ENCODE peak calls at places on chromosomes 11 and 22, in six cellular contexts. R is H1, Y is K562, H is HCT116, C is HepG2, O is GM12878. W is an unnamed sample.

GRCh38 chr22:27799334-27800249 is 2.0 kb downstream of the MN1 start:
- DNase-seq in H (no peak), R (no peak), O (no peak), Y (no peak), C (no peak), W (no peak)

GRCh38 chr11:70666336-70666735 is 268.0 kb downstream of the CTTN start:
- DNase-seq in Y (no peak), C (no peak), O (no peak), H (no peak), R (no peak), W (no peak)

GRCh38 chr22:26884921-26885320 is 227.5 kb downstream of the MIAT start:
- DNase-seq in C (no peak), Y (no peak), H (no peak), O (no peak), R (peak), W (no peak)

GRCh38 chr11:43576834-43577521 is 103.6 kb upstream of the HSD17B12 start:
- DNase-seq in C (peak), R (peak), O (no peak), Y (peak), H (peak), W (peak)

GRCh38 chr11:10770626-10771254 is 19.7 kb downstream of the CTR9 start:
- DNase-seq in R (peak), C (peak), H (peak), Y (peak), O (no peak), W (peak)

GRCh38 chr11:10261821-10262220 is 32.2 kb downstream of the SBF2 start:
- DNase-seq in R (no peak), Y (no peak), H (no peak), C (no peak), O (no peak), W (peak)

GRCh38 chr11:77065878-77066228 is 918 bp upstream of the CAPN5 start:
- DNase-seq in Y (no peak), R (no peak), C (no peak), H (no peak), O (no peak), W (no peak)

GRCh38 chr22:44422742-44423370 is 75.2 kb downstream of the RTL6 start:
- DNase-seq in C (no peak), Y (no peak), R (no peak), H (no peak), O (no peak), W (no peak)

GRCh38 chr11:68852628-68853027 is 10.9 kb upstream of the CPT1A start:
- DNase-seq in C (no peak), H (no peak), O (no peak), Y (no peak), R (no peak), W (no peak)

GRCh38 chr11:95788921-95789505 is 569 bp downstream of the FAM76B start:
- DNase-seq in C (peak), H (no peak), O (no peak), R (no peak), Y (peak), W (peak)

GRCh38 chr11:100546714-100547113 is 140.4 kb upstream of the ARHGAP42 start:
- DNase-seq in Y (no peak), H (peak), R (no peak), O (no peak), C (no peak), W (peak)

GRCh38 chr11:64060861-64061444 is 25.2 kb downstream of the FLRT1 start:
- DNase-seq in H (no peak), Y (peak), R (peak), C (no peak), O (no peak), W (peak)

GRCh38 chr11:107669156-107669740 is 42.6 kb downstream of the SLN start:
- DNase-seq in H (no peak), R (no peak), C (no peak), Y (no peak), O (no peak), W (no peak)

GRCh38 chr22:44068422-44069191 is 44.5 kb downstream of the PARVB start:
- DNase-seq in Y (no peak), O (peak), H (no peak), C (no peak), R (no peak), W (no peak)

GRCh38 chr22:27358096-27358870 is 443.3 kb downstream of the MN1 start:
- DNase-seq in R (no peak), Y (no peak), O (no peak), H (no peak), C (no peak), W (no peak)

GRCh38 chr11:131356201-131356600 is 14.2 kb upstream of the NTM start:
- DNase-seq in Y (no peak), O (no peak), R (no peak), C (no peak), H (no peak), W (no peak)

GRCh38 chr22:27992294-27993165 is 73.5 kb upstream of the PITPNB start:
- DNase-seq in Y (no peak), C (no peak), H (no peak), O (no peak), R (no peak), W (no peak)

GRCh38 chr22:48247829-48248228 is 1485.4 kb downstream of the TBC1D22A start:
- DNase-seq in H (no peak), O (no peak), R (no peak), Y (no peak), C (no peak), W (no peak)

GRCh38 chr11:34149786-34150185 is 44.4 kb downstream of the NAT10 start:
- DNase-seq in H (no peak), Y (peak), C (no peak), O (no peak), R (peak), W (no peak)

GRCh38 chr11:32830413-32830738 is 649 bp downstream of the PRRG4 start:
- DNase-seq in C (peak), R (no peak), H (no peak), O (no peak), Y (no peak), W (no peak)

GRCh38 chr11:14454861-14455632 is 44.6 kb downstream of the COPB1 start:
- DNase-seq in H (no peak), C (peak), Y (peak), O (no peak), R (peak), W (peak)

GRCh38 chr22:44143596-44143995 is 37.1 kb upstream of the PARVG start:
- DNase-seq in Y (no peak), R (no peak), O (no peak), C (no peak), H (no peak), W (no peak)

GRCh38 chr11:111911563-111912401 is at the start of gene CRYAB:
- DNase-seq in O (no peak), H (no peak), R (no peak), C (peak), Y (peak), W (no peak)

GRCh38 chr22:27107824-27108223 is 450.4 kb downstream of the MIAT start:
- DNase-seq in Y (peak), R (no peak), C (peak), O (no peak), H (peak), W (peak)

GRCh38 chr11:126489791-126490190 is 134.3 kb downstream of the ST3GAL4 start:
- DNase-seq in O (no peak), Y (no peak), H (no peak), C (no peak), R (no peak), W (no peak)

DNA sequence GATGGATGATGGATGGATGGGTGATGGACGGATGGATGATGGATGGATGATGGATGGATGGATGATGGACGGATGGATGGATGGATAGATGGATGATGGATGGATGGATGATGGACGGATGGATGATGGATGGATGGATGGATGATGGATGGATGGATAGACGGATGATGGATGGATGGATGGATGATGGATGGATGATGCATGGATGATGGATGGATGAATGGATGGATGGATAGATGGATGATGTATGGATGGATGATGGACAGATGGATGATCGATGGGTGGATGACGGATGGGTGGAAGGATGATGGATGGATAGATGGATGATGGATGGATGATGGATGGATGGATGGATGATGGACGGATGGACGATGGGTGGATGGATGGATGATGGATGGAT is 21.1 kb downstream of the KCTD17 start:
- DNase-seq in H (no peak), C (no peak), R (no peak), O (no peak), Y (no peak), W (no peak)
- TF ChIP-seq MAX in H (no peak), C (no peak), R (no peak), O (no peak), Y (no peak), W (no peak)

GRCh38 chr11:75432911-75433321 is at the start of gene KLHL35:
- DNase-seq in C (no peak), H (no peak), R (no peak), O (no peak), Y (no peak), W (no peak)

GRCh38 chr11:75429902-75430691 is 2.9 kb downstream of the KLHL35 start:
- DNase-seq in Y (no peak), R (peak), C (no peak), H (no peak), O (no peak), W (peak)

GRCh38 chr11:75430692-75431532 is 2.1 kb downstream of the KLHL35 start:
- DNase-seq in R (no peak), H (no peak), C (no peak), Y (no peak), O (no peak), W (peak)

GRCh38 chr11:75433443-75433842 is 440 bp upstream of the KLHL35 start:
- DNase-seq in C (no peak), R (no peak), Y (no peak), H (no peak), O (no peak), W (no peak)

DNA sequence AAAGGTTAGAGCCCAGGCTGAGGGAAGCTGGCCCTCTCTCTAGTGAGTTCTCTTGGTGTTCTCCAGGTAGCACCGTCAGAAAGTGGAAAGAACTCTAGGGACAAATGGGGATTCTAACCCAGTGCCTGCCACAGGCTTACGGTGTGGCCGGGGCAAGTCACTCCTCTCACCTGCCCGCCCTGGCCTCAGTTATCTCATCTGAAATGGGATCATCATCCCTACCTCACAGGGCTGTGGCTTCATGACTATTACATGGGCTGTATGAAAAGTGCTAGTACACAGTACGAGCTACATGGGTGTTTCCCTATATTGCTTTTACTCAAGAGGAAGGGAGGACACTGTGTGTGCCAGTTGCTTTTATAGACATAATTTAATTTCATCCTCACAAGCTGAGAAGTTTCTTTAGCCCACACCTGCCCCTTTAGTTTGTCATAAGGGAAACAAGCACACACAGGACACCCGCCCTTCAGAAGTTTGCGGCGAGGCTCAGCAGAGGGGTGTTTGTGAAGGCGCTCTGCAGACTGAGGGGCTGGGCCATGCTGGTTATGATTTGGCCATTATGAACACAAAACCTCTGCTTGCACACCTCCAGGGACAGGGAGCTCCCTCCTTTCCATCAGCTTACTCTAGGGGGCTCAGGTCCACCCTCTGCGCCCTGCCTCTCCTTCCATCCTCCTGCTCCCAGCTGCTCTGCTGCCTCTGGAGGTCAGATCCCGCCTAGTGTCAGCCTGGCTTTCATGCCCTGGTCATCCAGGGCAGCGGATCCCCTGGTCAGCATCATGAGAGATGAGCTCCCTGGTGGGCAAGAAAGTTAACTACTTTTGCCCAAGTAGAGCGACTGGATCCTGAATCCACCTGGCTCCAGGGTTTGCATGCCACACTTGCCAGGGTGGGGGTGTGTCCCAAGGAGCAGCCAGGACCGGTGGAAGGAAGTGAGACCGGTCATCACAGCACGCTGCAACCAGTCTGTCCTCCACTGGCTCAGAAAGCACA is 1.2 kb downstream of the KLHL35 start:
- DNase-seq in H (no peak), R (no peak), Y (no peak), O (no peak), C (no peak), W (no peak)
- TF ChIP-seq EZH2 in H (no peak), R (no peak), Y (no peak), O (no peak), C (no peak), W (no peak)

GRCh38 chr11:61679893-61680621 is at the start of gene DAGLA:
- DNase-seq in Y (peak), H (no peak), O (no peak), R (peak), C (peak), W (peak)
- H3K9ac ChIP-seq in Y (no peak), H (peak), O (no peak), R (peak), C (peak), W (no peak)

DNA sequence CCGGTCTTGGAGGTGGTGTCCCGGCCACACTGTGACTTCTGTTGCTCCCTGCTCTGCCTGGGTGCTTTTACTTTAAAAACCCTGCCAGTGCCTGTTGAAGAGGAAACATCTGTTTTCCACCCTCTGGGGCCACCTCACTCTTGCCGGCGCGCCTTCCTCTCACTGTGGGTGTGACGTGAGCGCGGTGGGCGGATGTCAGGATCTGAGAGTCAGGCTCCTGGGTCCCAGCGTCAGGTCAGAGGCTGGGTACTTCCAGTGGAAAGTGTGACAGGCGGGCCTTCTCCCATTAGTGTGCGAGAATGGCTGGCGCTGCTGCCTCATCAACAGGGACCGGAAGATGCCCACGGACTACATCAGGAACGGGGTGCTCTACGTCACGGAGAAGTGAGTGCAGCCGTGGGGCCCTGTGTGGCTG is 54.2 kb downstream of the GRAMD4 start:
- DNase-seq in C (no peak), Y (no peak), R (no peak), H (no peak), O (no peak), W (peak)
- TF ChIP-seq MAX in C (no peak), Y (no peak), R (no peak), H (no peak), O (no peak), W (no peak)

GRCh38 chr11:30583505-30584280 is 2.5 kb downstream of the MPPED2 start:
- DNase-seq in C (no peak), R (peak), H (no peak), O (no peak), Y (no peak), W (no peak)

GRCh38 chr11:30581646-30582045 is 4.5 kb downstream of the MPPED2 start:
- DNase-seq in O (no peak), R (no peak), H (no peak), Y (no peak), C (no peak), W (no peak)

GRCh38 chr11:30586251-30587144 is at the start of gene MPPED2:
- DNase-seq in Y (peak), C (no peak), R (peak), O (no peak), H (no peak), W (no peak)

GRCh38 chr11:30585067-30585891 is 874 bp downstream of the MPPED2 start:
- DNase-seq in O (no peak), H (no peak), Y (no peak), C (no peak), R (peak), W (no peak)

GRCh38 chr11:30585892-30586250 is 282 bp downstream of the MPPED2 start:
- DNase-seq in C (no peak), O (no peak), H (no peak), R (no peak), Y (no peak), W (no peak)
- TF ChIP-seq EZH2 in C (no peak), O (no peak), H (no peak), R (no peak), Y (no peak), W (no peak)

W was measured in endothelial cell of umbilical vein.